ENCODE peak calls at places on chromosomes 16 and 17, in nine cellular contexts. U, O, X, D, Q, F, T, K and V are unnamed samples.

GRCh38 chr17:43832168-43832975 is 574 bp downstream of the MPP3 start:
- DNase-seq in U (no peak), O (no peak), X (no peak), D (no peak), Q (peak; percentile 74), F (no peak), T (no peak), K (peak; percentile 32), V (no peak)

GRCh38 chr16:84024854-84025253 is 17.7 kb downstream of the SLC38A8 start:
- DNase-seq in U (no peak), O (no peak), X (no peak), D (no peak), Q (peak; percentile 74), F (no peak), T (no peak), K (no peak), V (no peak)

GRCh38 chr17:70622382-70623260 is 453.3 kb downstream of the KCNJ2 start:
- DNase-seq in U (no peak), O (peak; percentile 19), X (peak; percentile 53), D (peak; percentile 38), Q (peak; percentile 48), F (no peak), T (no peak), K (no peak), V (peak; percentile 78)

GRCh38 chr17:79803421-79803996 is 6.6 kb upstream of the CBX8 start:
- DNase-seq in U (no peak), O (no peak), X (no peak), D (no peak), Q (no peak), F (no peak), T (no peak), K (no peak), V (no peak)

GRCh38 chr17:39652635-39653315 is 12.4 kb upstream of the TCAP start:
- DNase-seq in U (no peak), O (no peak), X (peak; percentile 28), D (no peak), Q (no peak), F (no peak), T (no peak), K (no peak), V (peak; percentile 60)

GRCh38 chr16:4924593-4925378 is 12.2 kb downstream of the PPL start:
- DNase-seq in U (no peak), O (peak; percentile 46), X (no peak), D (no peak), Q (no peak), F (no peak), T (no peak), K (no peak), V (no peak)

GRCh38 chr16:24917891-24918290 is 72.1 kb downstream of the SLC5A11 start:
- DNase-seq in U (no peak), O (no peak), X (no peak), D (no peak), Q (no peak), F (no peak), T (no peak), K (no peak), V (no peak)

GRCh38 chr17:78694805-78695531 is 87.1 kb downstream of the CYTH1 start:
- DNase-seq in U (no peak), O (no peak), X (no peak), D (no peak), Q (no peak), F (no peak), T (no peak), K (no peak), V (no peak)

GRCh38 chr17:12047977-12048376 is 27.3 kb downstream of the MAP2K4 start:
- DNase-seq in U (no peak), O (no peak), X (no peak), D (no peak), Q (peak; percentile 37), F (no peak), T (no peak), K (no peak), V (no peak)

GRCh38 chr16:14961405-14962186 is 13.2 kb upstream of the PDXDC1 start:
- DNase-seq in U (no peak), O (no peak), X (no peak), D (no peak), Q (no peak), F (no peak), T (no peak), K (no peak), V (no peak)

GRCh38 chr16:51852892-51853291 is 694.1 kb downstream of the TOX3 start:
- DNase-seq in U (no peak), O (no peak), X (no peak), D (no peak), Q (no peak), F (no peak), T (no peak), K (no peak), V (no peak)

GRCh38 chr17:66405836-66406679 is 103.6 kb downstream of the PRKCA start:
- DNase-seq in U (no peak), O (no peak), X (no peak), D (no peak), Q (no peak), F (no peak), T (no peak), K (no peak), V (no peak)

GRCh38 chr17:67534941-67535340 is 157.9 kb downstream of the PITPNC1 start:
- DNase-seq in U (no peak), O (no peak), X (no peak), D (no peak), Q (no peak), F (no peak), T (no peak), K (no peak), V (no peak)

GRCh38 chr17:28940675-28941074 is 10.6 kb downstream of the PHF12 start:
- DNase-seq in U (no peak), O (no peak), X (no peak), D (no peak), Q (no peak), F (no peak), T (no peak), K (no peak), V (no peak)

GRCh38 chr17:35350493-35350892 is 22.9 kb downstream of the SLFN11 start:
- DNase-seq in U (no peak), O (no peak), X (no peak), D (no peak), Q (no peak), F (no peak), T (no peak), K (no peak), V (no peak)

GRCh38 chr17:31548709-31549108 is 157.2 kb downstream of the RAB11FIP4 start:
- DNase-seq in U (no peak), O (peak; percentile 22), X (no peak), D (no peak), Q (no peak), F (no peak), T (no peak), K (no peak), V (no peak)

GRCh38 chr17:82737981-82738877 is 2.8 kb downstream of the FN3K start:
- DNase-seq in U (no peak), O (no peak), X (peak; percentile 84), D (no peak), Q (peak; percentile 27), F (no peak), T (no peak), K (peak; percentile 81), V (peak; percentile 95)

GRCh38 chr17:44389281-44389680 is at the start of gene ITGA2B:
- DNase-seq in U (no peak), O (no peak), X (no peak), D (no peak), Q (no peak), F (no peak), T (no peak), K (peak; percentile 3), V (no peak)

GRCh38 chr16:55475919-55476318 is 3.1 kb upstream of the MMP2 start:
- DNase-seq in U (no peak), O (no peak), X (no peak), D (no peak), Q (no peak), F (no peak), T (no peak), K (no peak), V (no peak)